ENCODE peak calls at places on chromosomes 3 and 15, in ten cellular contexts. S, M, T, O, E, Z, F, B, I and A are unnamed samples.

GRCh38 chr3:67655364-67656121 is 1.1 kb upstream of the SUCLG2 start:
- DNase-seq in B (peak; percentile 61), M (no peak), S (peak; percentile 16), Z (peak; percentile 30), E (no peak), T (no peak), I (peak; percentile 53), F (peak; percentile 73), O (no peak), A (no peak)

GRCh38 chr15:101233651-101234281 is 18.1 kb downstream of the CHSY1 start:
- DNase-seq in M (no peak), Z (no peak), T (no peak), O (no peak), B (no peak), S (no peak), F (no peak), E (no peak), I (no peak), A (no peak)

GRCh38 chr15:31230630-31231485 is 95.8 kb upstream of the KLF13 start:
- DNase-seq in S (no peak), B (no peak), F (peak; percentile 38), I (no peak), M (no peak), E (no peak), T (no peak), O (no peak), Z (no peak), A (no peak)

GRCh38 chr3:153970735-153971347 is 150.3 kb upstream of the ARHGEF26 start:
- DNase-seq in M (peak; percentile 4), O (no peak), S (no peak), Z (no peak), T (peak; percentile 34), E (no peak), B (peak; percentile 14), I (no peak), F (no peak), A (no peak)

GRCh38 chr15:52251144-52251860 is 44.3 kb downstream of the MYO5C start:
- DNase-seq in E (no peak), F (no peak), I (no peak), B (no peak), T (peak; percentile 23), Z (no peak), M (no peak), O (no peak), S (no peak), A (no peak)

GRCh38 chr15:98649621-98649995 is 1.3 kb downstream of the IGF1R start:
- DNase-seq in E (peak; percentile 92), M (peak; percentile 49), F (peak; percentile 52), S (no peak), I (no peak), Z (peak; percentile 60), B (peak; percentile 75), T (no peak), O (peak; percentile 61), A (no peak)

GRCh38 chr3:146469206-146470017 is at the start of gene PLSCR2:
- DNase-seq in B (no peak), M (peak; percentile 71), E (peak; percentile 88), S (peak; percentile 48), T (no peak), O (peak; percentile 64), F (peak; percentile 83), I (peak; percentile 80), Z (peak; percentile 94), A (no peak)

GRCh38 chr3:4904801-4905695 is 74.2 kb upstream of the BHLHE40 start:
- DNase-seq in B (peak; percentile 63), S (no peak), O (no peak), F (peak; percentile 34), Z (peak; percentile 66), E (no peak), M (no peak), T (peak; percentile 24), I (no peak), A (no peak)

DNA sequence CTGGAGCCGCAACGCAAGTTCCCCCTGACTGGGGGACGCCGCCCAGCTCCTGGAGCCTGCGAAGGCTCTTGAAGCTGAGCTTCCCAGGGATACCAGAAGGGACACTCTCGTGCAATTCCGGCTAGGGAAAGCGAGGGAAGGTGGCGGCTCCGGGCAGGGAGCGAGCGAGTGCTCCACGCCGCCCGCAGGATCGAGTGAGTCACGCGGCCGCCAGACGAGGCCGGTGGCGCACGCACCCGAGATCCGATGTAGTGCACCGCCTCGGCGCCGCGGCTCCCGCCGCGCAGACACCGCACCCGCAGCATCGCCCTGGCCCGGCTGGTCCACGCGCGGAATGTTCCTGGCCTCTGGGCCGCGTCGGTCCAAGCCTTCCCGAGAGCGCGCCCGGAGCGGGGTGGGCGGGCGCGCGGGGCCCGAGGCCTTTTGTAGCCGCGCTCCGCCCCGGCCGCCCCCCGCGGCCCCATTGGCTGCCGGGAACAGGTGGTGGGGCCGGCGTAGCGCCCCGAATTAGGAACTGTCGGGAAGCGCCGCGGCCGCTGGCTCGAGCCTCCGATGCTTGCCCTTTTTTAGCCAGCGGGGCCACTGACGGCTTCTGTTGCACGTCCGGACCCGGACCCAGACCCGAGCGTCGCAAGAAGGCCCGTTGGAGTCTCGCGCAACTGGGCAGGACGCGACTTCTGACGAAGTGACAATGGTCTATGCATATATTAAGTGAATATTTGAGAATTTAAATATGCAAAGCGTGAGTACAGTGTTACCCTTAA is at the start of gene GATM:
- DNase-seq in S (peak; percentile 61), F (peak; percentile 79), I (peak; percentile 82), Z (peak; percentile 86), O (peak; percentile 88), T (peak; percentile 83), E (peak; percentile 94), M (peak; percentile 72), B (peak; percentile 38), A (peak; percentile 47)
- TF ChIP-seq POLR2A in S (no peak), F (peak; percentile 43), I (peak; percentile 25), Z (peak; percentile 75), O (no peak), T (no peak), E (peak; percentile 37), M (peak; percentile 56), B (no peak), A (no peak)

GRCh38 chr15:73993211-73993994 is 1.1 kb upstream of the PML start:
- DNase-seq in T (no peak), I (no peak), E (no peak), M (no peak), O (no peak), S (no peak), Z (no peak), F (no peak), B (no peak), A (no peak)

GRCh38 chr15:73992594-73992898 is 451 bp upstream of the STOML1 start:
- DNase-seq in E (no peak), T (no peak), I (no peak), B (no peak), M (no peak), S (no peak), O (no peak), Z (no peak), F (no peak), A (no peak)

GRCh38 chr15:73996267-73996666 is 1.8 kb downstream of the PML start:
- DNase-seq in Z (no peak), O (no peak), B (no peak), I (no peak), T (no peak), S (no peak), E (no peak), F (no peak), M (no peak), A (no peak)

GRCh38 chr15:73994912-73995622 is 551 bp downstream of the PML start:
- DNase-seq in B (peak; percentile 81), S (no peak), F (peak; percentile 42), O (no peak), I (no peak), Z (peak; percentile 35), T (no peak), E (peak; percentile 78), M (no peak), A (no peak)

GRCh38 chr15:73994419-73994883 is at the start of gene PML:
- DNase-seq in B (peak; percentile 96), T (peak; percentile 93), I (peak; percentile 95), Z (peak; percentile 98), E (peak; percentile 92), O (peak; percentile 99), F (peak; percentile 98), S (peak; percentile 96), M (peak; percentile 89), A (peak; percentile 47)
- TF ChIP-seq POLR2A in B (peak; percentile 60), T (peak; percentile 24), I (peak; percentile 80), Z (peak; percentile 56), E (peak; percentile 81), O (peak; percentile 43), F (peak; percentile 58), S (no peak), M (peak; percentile 76), A (peak; percentile 85)

DNA sequence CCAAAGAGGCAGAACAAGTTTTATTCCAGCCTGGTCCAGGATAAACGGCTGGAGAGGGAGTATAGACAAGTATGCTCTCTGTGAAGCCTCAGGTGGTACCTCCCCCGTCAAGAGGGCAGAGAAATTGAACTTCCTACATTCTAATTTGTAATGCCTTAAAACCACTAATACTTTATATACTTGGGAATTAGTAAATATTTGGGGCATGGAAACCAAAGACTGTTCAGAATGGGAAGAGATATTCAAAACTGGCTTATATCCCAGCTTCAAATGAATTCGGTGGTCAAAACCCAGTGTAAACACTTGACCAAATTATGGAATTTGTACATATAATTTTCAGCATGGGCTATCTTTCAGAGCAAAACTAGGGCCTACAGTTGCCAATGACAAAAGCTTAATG is 122.6 kb downstream of the FBN1 start:
- DNase-seq in O (no peak), E (no peak), F (no peak), Z (no peak), T (peak; percentile 33), B (no peak), S (no peak), M (no peak), I (no peak), A (no peak)
- TF ChIP-seq POLR2A in O (no peak), E (no peak), F (no peak), Z (no peak), T (no peak), B (no peak), S (no peak), M (no peak), I (no peak), A (no peak)

GRCh38 chr3:99683876-99684275 is 45.5 kb downstream of the COL8A1 start:
- DNase-seq in M (no peak), I (no peak), B (no peak), S (no peak), O (no peak), Z (no peak), T (no peak), F (no peak), E (no peak), A (no peak)

GRCh38 chr3:99684678-99685077 is 46.3 kb downstream of the COL8A1 start:
- DNase-seq in F (no peak), O (no peak), B (no peak), E (no peak), I (no peak), M (no peak), S (no peak), Z (no peak), T (no peak), A (no peak)

GRCh38 chr3:99686469-99686868 is 48.1 kb downstream of the COL8A1 start:
- DNase-seq in I (no peak), T (no peak), E (no peak), Z (no peak), F (no peak), S (no peak), M (no peak), B (no peak), O (no peak), A (no peak)

GRCh38 chr3:99683465-99683864 is 45.1 kb downstream of the COL8A1 start:
- DNase-seq in E (no peak), F (no peak), S (no peak), M (no peak), O (no peak), Z (no peak), I (no peak), B (no peak), T (no peak), A (no peak)

GRCh38 chr3:99686955-99687612 is 48.7 kb downstream of the COL8A1 start:
- DNase-seq in F (peak; percentile 53), S (no peak), O (peak; percentile 52), Z (peak; percentile 64), E (no peak), M (peak; percentile 20), I (no peak), B (peak; percentile 48), T (peak; percentile 74), A (peak; percentile 14)
- TF ChIP-seq POLR2A in F (no peak), S (no peak), O (no peak), Z (no peak), E (no peak), M (no peak), I (no peak), B (no peak), T (no peak), A (no peak)